ENCODE peak calls at places on chromosome 9, in six cellular contexts. Z is IMR-90, J is Panc1, O is pancreas, T is cardiac muscle cell, Y is neural progenitor cell. D is an unnamed sample. For H3K27me3, the result is how much of the 10 kb centered on the place peaks cover.

GRCh38 chr9:81619353-81620008 is 69.9 kb downstream of the TLE1 start:
- DNase-seq in Z (peak), J (no peak), O (no peak), T (no peak), Y (no peak), D (no peak)

GRCh38 chr9:15308511-15308910 is 1.5 kb upstream of the TTC39B start:
- DNase-seq in Z (peak), J (no peak), O (no peak), T (no peak), Y (no peak), D (no peak)

GRCh38 chr9:106479679-106480078 is 383.3 kb upstream of the ZNF462 start:
- DNase-seq in Z (no peak), J (no peak), O (no peak), T (no peak), Y (no peak), D (no peak)

GRCh38 chr9:121837113-121838010 is 185.9 kb downstream of the DAB2IP start:
- DNase-seq in Z (peak), J (no peak), O (no peak), T (no peak), Y (no peak), D (no peak)

GRCh38 chr9:120477534-120478001 is 102.4 kb downstream of the CDK5RAP2 start:
- DNase-seq in Z (peak), J (peak), O (peak), T (peak), Y (peak), D (peak)

GRCh38 chr9:3251309-3251708 is 274.5 kb downstream of the RFX3 start:
- DNase-seq in Z (no peak), J (no peak), O (no peak), T (no peak), Y (no peak), D (no peak)

GRCh38 chr9:79526149-79526672 is 45.6 kb upstream of the TLE4 start:
- DNase-seq in Z (no peak), J (no peak), O (no peak), T (no peak), Y (no peak), D (no peak)

GRCh38 chr9:74373348-74373747 is 123.8 kb upstream of the RORB start:
- DNase-seq in Z (no peak), J (no peak), O (no peak), T (no peak), Y (no peak), D (no peak)

GRCh38 chr9:127844821-127845359 is 9.6 kb downstream of the ENG start:
- DNase-seq in Z (no peak), J (no peak), O (no peak), T (no peak), Y (no peak), D (no peak)

GRCh38 chr9:128550226-128550625 is 2.2 kb upstream of the SPTAN1 start:
- DNase-seq in Z (no peak), J (no peak), O (no peak), T (no peak), Y (no peak), D (no peak)

GRCh38 chr9:69898714-69899209 is 78.1 kb downstream of the CFAP95 start:
- DNase-seq in Z (peak), J (no peak), O (no peak), T (no peak), Y (no peak), D (peak)

GRCh38 chr9:105418588-105419108 is 29.2 kb upstream of the FSD1L start:
- DNase-seq in Z (no peak), J (no peak), O (no peak), T (no peak), Y (no peak), D (no peak)

GRCh38 chr9:78909566-78909965 is 612.6 kb downstream of the PSAT1 start:
- DNase-seq in Z (peak), J (no peak), O (no peak), T (no peak), Y (no peak), D (no peak)

GRCh38 chr9:91164724-91165520 is 196.8 kb downstream of the AUH start:
- DNase-seq in Z (peak), J (no peak), O (no peak), T (no peak), Y (no peak), D (peak)

GRCh38 chr9:128689820-128690683 is 1.0 kb downstream of the SET start:
- DNase-seq in Z (peak), J (no peak), O (peak), T (peak), Y (peak), D (peak)

GRCh38 chr9:22008662-22009562 is at the start of gene CDKN2B:
- DNase-seq in Z (peak), J (no peak), O (peak), T (peak), Y (peak), D (peak)

GRCh38 chr9:76423216-76424177 is 29.3 kb upstream of the RFK start:
- DNase-seq in Z (no peak), J (no peak), O (no peak), T (no peak), Y (no peak), D (no peak)

GRCh38 chr9:91775011-91775707 is 174.9 kb downstream of the ROR2 start:
- DNase-seq in Z (peak), J (no peak), O (peak), T (peak), Y (peak), D (peak)

GRCh38 chr9:27338527-27338903 is 41.6 kb upstream of the EQTN start:
- DNase-seq in Z (no peak), J (no peak), O (no peak), T (no peak), Y (no peak), D (peak)

GRCh38 chr9:136093995-136094881 is 851 bp downstream of the NACC2 start:
- DNase-seq in Z (peak), J (no peak), O (peak), T (peak), Y (peak), D (no peak)

GRCh38 chr9:128033609-128034008 is 33.5 kb downstream of the NAIF1 start:
- DNase-seq in Z (no peak), J (no peak), O (no peak), T (no peak), Y (peak), D (no peak)

GRCh38 chr9:69317894-69318293 is 7.1 kb upstream of the ENTREP1 start:
- DNase-seq in Z (no peak), J (no peak), O (no peak), T (no peak), Y (no peak), D (no peak)

GRCh38 chr9:127981559-127982121 is 851 bp upstream of the EEIG1 start:
- DNase-seq in Z (no peak), J (no peak), O (no peak), T (no peak), Y (no peak), D (no peak)

GRCh38 chr9:107989544-107989943 is 500.0 kb upstream of the KLF4 start:
- DNase-seq in Z (peak), J (no peak), O (no peak), T (no peak), Y (no peak), D (no peak)

GRCh38 chr9:123550797-123551196 is 194.8 kb downstream of the CRB2 start:
- DNase-seq in Z (no peak), J (no peak), O (no peak), T (peak), Y (peak), D (no peak)

GRCh38 chr9:90773593-90773992 is 28.0 kb upstream of the SYK start:
- DNase-seq in Z (no peak), J (no peak), O (no peak), T (peak), Y (peak), D (peak)

GRCh38 chr9:120292606-120293005 is 287.4 kb downstream of the CDK5RAP2 start:
- DNase-seq in Z (no peak), J (no peak), O (no peak), T (no peak), Y (no peak), D (no peak)

GRCh38 chr9:130433168-130433946 is 11.4 kb upstream of the ASS1 start:
- DNase-seq in Z (peak), J (no peak), O (no peak), T (peak), Y (peak), D (no peak)

GRCh38 chr9:134778841-134779411 is 101.7 kb upstream of the FCN2 start:
- DNase-seq in Z (peak), J (no peak), O (peak), T (peak), Y (peak), D (peak)

GRCh38 chr9:14314424-14314928 is 535 bp upstream of the NFIB start:
- DNase-seq in Z (peak), J (no peak), O (peak), T (peak), Y (peak), D (peak)

GRCh38 chr9:18421391-18421790 is 52.6 kb upstream of the ADAMTSL1 start:
- DNase-seq in Z (no peak), J (no peak), O (no peak), T (peak), Y (no peak), D (no peak)

GRCh38 chr9:15139467-15139866 is 167.5 kb downstream of the TTC39B start:
- DNase-seq in Z (no peak), J (no peak), O (no peak), T (no peak), Y (peak), D (no peak)

GRCh38 chr9:34190996-34191892 is 12.4 kb downstream of the UBAP1 start:
- DNase-seq in Z (peak), J (no peak), O (no peak), T (no peak), Y (peak), D (peak)

GRCh38 chr9:34187891-34188240 is 9.0 kb downstream of the UBAP1 start:
- DNase-seq in Z (no peak), J (no peak), O (no peak), T (no peak), Y (no peak), D (no peak)

DNA sequence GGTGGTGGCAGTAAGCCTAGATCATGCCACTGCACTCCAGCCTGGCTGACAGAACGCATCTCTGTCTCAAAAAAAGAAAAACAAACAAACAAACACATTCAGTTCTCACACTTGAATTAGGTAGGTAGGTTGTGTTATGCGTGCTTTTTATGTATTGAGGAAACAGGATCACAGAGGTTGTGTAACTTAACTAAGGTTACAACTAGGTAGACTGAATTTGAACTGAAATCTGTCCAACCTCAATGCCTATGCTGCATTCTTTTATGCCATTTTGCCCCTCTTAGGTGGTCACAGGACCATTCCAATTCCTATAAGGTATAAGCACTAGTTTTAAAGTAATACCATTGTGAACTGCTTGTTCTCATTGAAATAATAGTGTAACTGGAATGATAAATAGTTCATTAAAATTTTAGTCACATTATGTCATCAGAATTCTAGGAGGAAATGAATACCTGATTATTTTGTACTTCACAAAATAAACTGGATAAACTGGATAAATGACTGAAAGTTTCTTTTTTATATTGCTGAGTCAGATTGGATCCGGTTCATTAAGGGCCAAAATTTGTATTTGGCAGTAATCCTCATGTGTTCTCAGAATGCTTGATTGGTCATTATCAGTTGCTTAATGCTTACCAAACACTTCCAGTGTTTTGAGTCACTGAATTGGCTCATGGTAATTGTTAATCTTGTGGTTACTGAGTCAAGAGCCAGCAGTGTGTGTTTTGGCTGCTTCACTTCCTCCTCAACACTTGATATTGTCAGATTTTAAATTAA is 7.1 kb downstream of the UBAP1 start:
- DNase-seq in Z (peak), J (peak), O (peak), T (no peak), Y (no peak), D (no peak)
- H3K4me3 ChIP-seq in Z (no peak), J (no peak), O (no peak), T (no peak), Y (no peak), D (no peak)

DNA sequence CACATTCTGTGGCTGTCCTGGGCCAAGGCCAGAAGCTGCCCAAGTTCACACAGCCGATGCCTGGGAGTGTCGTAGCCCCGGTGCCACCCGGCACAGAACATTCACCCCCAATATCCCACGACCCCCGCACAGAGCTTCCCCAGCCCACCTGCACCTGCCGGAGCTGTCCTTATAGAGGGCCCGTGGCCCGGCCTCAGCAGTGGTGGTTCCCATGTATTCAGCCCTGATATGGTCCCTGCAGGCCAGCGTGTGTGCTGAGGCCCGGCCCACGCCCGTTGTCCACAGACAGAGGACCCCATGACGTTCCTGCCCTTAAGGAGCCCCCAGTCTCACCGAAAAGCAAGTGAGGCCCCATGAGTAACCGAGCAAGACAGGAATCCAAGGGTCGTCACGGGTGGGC is 5.3 kb upstream of the GFI1B start:
- DNase-seq in Z (no peak), J (no peak), O (no peak), T (no peak), Y (no peak), D (no peak)
- H3K27me3 ChIP-seq in Z (under half), J (under half), O (under half), T (under half), Y (half or more), D (under half)

GRCh38 chr9:126475933-126476555 is 137.7 kb upstream of the LMX1B start:
- DNase-seq in Z (no peak), J (no peak), O (no peak), T (no peak), Y (no peak), D (no peak)

GRCh38 chr9:126472446-126472845 is 141.3 kb upstream of the LMX1B start:
- DNase-seq in Z (no peak), J (no peak), O (no peak), T (no peak), Y (no peak), D (no peak)

GRCh38 chr9:126472931-126473330 is 140.8 kb upstream of the LMX1B start:
- DNase-seq in Z (no peak), J (no peak), O (no peak), T (no peak), Y (no peak), D (no peak)

GRCh38 chr9:126474786-126475485 is 138.8 kb upstream of the LMX1B start:
- DNase-seq in Z (peak), J (no peak), O (no peak), T (no peak), Y (no peak), D (peak)

DNA sequence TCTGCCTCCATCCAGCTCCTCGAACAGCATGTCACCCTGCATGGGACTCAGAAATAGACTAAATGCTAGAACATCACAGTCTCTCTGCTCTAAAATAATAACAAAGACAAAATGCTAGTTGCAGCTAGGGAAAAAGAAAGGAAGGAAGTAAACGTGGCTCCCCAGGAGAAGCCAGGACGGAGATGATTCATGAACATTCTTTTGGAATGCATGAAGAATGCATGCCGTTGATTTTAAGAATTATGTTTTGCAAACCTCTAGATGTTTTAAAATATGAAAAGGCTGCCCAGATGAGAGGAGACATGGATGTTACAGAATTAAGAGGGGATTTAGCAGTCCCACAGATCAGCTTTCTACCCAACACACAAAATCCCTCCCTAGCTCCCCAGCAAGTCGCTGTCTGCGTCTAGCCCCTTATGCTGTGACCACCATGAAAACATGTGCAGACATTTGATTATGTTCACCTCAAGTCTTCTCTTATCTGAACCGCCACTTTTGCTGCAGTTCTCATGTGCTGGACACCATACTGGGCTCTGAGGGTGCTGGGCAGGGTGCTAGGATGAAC is 139.4 kb upstream of the LMX1B start:
- DNase-seq in Z (peak), J (no peak), O (no peak), T (no peak), Y (no peak), D (peak)
- H3K4me3 ChIP-seq in Z (no peak), J (no peak), O (no peak), T (no peak), Y (no peak), D (no peak)

DNA sequence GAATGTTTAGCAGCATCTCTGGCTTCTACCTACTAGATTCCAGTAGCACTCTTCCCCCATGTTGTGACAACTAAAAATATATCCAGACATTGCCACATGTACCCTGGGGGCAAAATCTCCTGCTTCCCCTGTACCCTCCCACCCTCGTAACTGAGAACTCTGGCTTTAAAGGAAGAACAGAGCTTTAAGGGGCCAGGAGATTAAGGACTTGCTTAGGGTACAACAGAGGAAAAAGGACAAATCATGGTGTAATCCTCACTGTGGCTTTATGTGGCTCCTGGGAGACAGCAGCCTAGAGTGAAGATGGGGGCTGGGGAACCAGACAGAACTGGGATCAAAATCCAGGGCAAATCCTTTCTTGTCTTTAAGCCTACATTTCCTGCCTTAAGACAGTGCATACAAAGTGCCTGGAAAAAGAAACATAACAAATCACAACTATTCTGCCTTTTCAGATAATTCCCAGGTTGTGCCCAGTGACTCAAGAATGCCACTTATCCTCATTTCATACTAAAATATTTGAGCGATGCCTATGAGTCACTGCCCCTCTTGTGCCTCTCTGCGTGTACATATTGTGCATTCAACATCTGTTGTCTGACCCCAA is 109.4 kb downstream of the DAPK1 start:
- DNase-seq in Z (peak), J (no peak), O (no peak), T (no peak), Y (peak), D (peak)
- H3K27me3 ChIP-seq in Z (under half), J (under half), O (under half), T (under half), Y (under half), D (under half)

GRCh38 chr9:72489986-72490385 is 31.4 kb upstream of the TMC1 start:
- DNase-seq in Z (no peak), J (no peak), O (no peak), T (no peak), Y (no peak), D (no peak)
- H3K4me3 ChIP-seq in Z (no peak), J (no peak), O (no peak), T (no peak), Y (no peak), D (no peak)

DNA sequence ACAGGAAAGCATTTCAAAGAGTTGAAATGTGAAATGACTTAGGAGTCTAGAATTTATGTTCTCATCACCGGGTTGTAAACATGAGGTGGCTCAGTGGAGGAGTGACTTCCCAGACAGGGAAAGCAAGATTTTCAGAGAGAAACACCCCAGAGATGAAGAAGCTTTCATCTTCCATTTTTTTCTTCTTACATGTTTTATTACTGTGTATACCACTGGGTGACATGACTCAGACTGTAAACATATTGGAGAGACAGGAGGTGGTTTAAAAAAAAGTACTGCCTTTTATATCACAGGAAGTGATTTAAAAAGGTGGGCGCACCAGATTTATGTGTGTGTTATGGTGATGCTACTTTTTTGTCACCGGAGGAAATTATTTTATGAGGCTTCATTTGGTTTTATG is 209.1 kb upstream of the TUT7 start:
- DNase-seq in Z (peak), J (no peak), O (no peak), T (no peak), Y (no peak), D (no peak)
- H3K27me3 ChIP-seq in Z (under half), J (under half), O (under half), T (under half), Y (under half), D (under half)

DNA sequence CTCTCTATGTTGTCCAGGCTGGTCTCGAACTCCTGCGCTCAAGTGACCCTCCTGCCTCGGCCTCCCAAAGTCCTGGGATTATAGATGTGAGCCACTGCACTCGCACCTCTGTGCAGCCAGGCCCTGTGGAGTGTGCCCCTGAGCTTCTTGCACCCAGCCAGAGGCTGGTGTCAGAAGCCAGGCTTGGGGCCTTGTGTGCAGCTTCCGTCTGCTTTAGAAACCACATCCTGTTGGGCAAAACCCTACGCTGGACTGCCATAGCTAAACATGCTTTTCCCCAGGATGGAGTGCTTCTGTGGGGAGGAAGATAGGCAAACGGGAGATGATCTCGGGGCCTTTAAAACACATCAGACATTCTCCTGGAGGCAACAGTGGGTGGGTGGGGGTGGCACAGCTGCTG is 40.1 kb downstream of the PRRT1B start:
- DNase-seq in Z (peak), J (no peak), O (no peak), T (no peak), Y (no peak), D (no peak)
- H3K4me3 ChIP-seq in Z (no peak), J (no peak), O (no peak), T (no peak), Y (no peak), D (no peak)